ENCODE peak calls at places on chromosomes 16 and 17, in six cellular contexts. W is ovary, N is PC-9, G is HepG2, F is MM.1S, X is right lobe of liver. L is an unnamed sample. For H3K27me3 and H3K9me3, the result is how much of the 10 kb centered on the place peaks cover.

GRCh38 chr16:83137326-83137770 is 510.6 kb downstream of the CDH13 start:
- DNase-seq in W (no peak), N (no peak), G (peak), F (peak), X (no peak), L (no peak)

GRCh38 chr16:77171750-77172635 is 19.0 kb upstream of the MON1B start:
- DNase-seq in W (no peak), N (peak), G (peak), F (peak), X (no peak), L (no peak)

GRCh38 chr17:40431231-40431602 is 12.0 kb upstream of the IGFBP4 start:
- DNase-seq in W (no peak), N (no peak), G (no peak), F (no peak), X (no peak), L (no peak)

GRCh38 chr17:28734712-28735241 is 6.2 kb downstream of the NEK8 start:
- DNase-seq in W (no peak), N (no peak), G (no peak), F (no peak), X (no peak), L (no peak)

GRCh38 chr17:27559996-27560481 is 70.9 kb upstream of the LGALS9 start:
- DNase-seq in W (peak), N (no peak), G (no peak), F (no peak), X (no peak), L (peak)

GRCh38 chr16:53775106-53775820 is 71.3 kb downstream of the FTO start:
- DNase-seq in W (no peak), N (no peak), G (no peak), F (no peak), X (no peak), L (no peak)

GRCh38 chr16:88301886-88302285 is 80.9 kb upstream of the ZNF469 start:
- DNase-seq in W (no peak), N (no peak), G (no peak), F (no peak), X (peak), L (no peak)

GRCh38 chr16:22001591-22001990 is 675 bp upstream of the PDZD9 start:
- DNase-seq in W (no peak), N (peak), G (no peak), F (no peak), X (no peak), L (no peak)

GRCh38 chr17:15457723-15458094 is 9.7 kb downstream of the CDRT4 start:
- DNase-seq in W (peak), N (no peak), G (no peak), F (no peak), X (no peak), L (peak)

GRCh38 chr17:65455972-65456343 is 105.5 kb downstream of the AXIN2 start:
- DNase-seq in W (no peak), N (no peak), G (peak), F (no peak), X (no peak), L (no peak)

GRCh38 chr17:74424117-74424516 is 7.8 kb upstream of the GPRC5C start:
- DNase-seq in W (no peak), N (no peak), G (no peak), F (no peak), X (no peak), L (no peak)

GRCh38 chr16:85412911-85413520 is 200.1 kb upstream of the GSE1 start:
- DNase-seq in W (no peak), N (no peak), G (no peak), F (no peak), X (peak), L (peak)

GRCh38 chr17:8830141-8830540 is 31.0 kb upstream of the MFSD6L start:
- DNase-seq in W (no peak), N (no peak), G (no peak), F (no peak), X (no peak), L (no peak)

GRCh38 chr16:24668481-24669001 is 60.9 kb upstream of the TNRC6A start:
- DNase-seq in W (no peak), N (no peak), G (no peak), F (no peak), X (no peak), L (no peak)

GRCh38 chr17:11278186-11278983 is 37.4 kb downstream of the SHISA6 start:
- DNase-seq in W (no peak), N (no peak), G (no peak), F (no peak), X (no peak), L (no peak)

GRCh38 chr16:74691093-74691855 is 9.4 kb downstream of the MLKL start:
- DNase-seq in W (no peak), N (no peak), G (no peak), F (no peak), X (peak), L (no peak)

GRCh38 chr17:8900626-8901585 is 33.4 kb upstream of the PIK3R6 start:
- DNase-seq in W (no peak), N (no peak), G (no peak), F (no peak), X (no peak), L (no peak)

GRCh38 chr17:77863814-77864161 is 94.7 kb upstream of the TNRC6C start:
- DNase-seq in W (no peak), N (no peak), G (peak), F (peak), X (no peak), L (peak)

GRCh38 chr17:79832211-79833109 is 6.8 kb downstream of the CBX4 start:
- DNase-seq in W (no peak), N (peak), G (peak), F (no peak), X (peak), L (peak)

GRCh38 chr16:85563031-85563430 is 50.1 kb upstream of the GSE1 start:
- DNase-seq in W (no peak), N (no peak), G (no peak), F (no peak), X (no peak), L (no peak)

GRCh38 chr16:84183911-84184310 is 2.9 kb downstream of the TAF1C start:
- DNase-seq in W (no peak), N (no peak), G (no peak), F (no peak), X (no peak), L (no peak)
- TF ChIP-seq CTCF in W (peak), N (peak), G (no peak), F (no peak), X (peak), L (peak)

GRCh38 chr17:48195910-48196309 is 88.3 kb downstream of the SNX11 start:
- DNase-seq in W (no peak), N (no peak), G (no peak), F (no peak), X (no peak), L (no peak)

GRCh38 chr17:48192321-48192731 is 84.8 kb downstream of the SNX11 start:
- DNase-seq in W (no peak), N (no peak), G (no peak), F (no peak), X (no peak), L (no peak)

GRCh38 chr17:48191362-48191761 is 83.8 kb downstream of the SNX11 start:
- DNase-seq in W (no peak), N (no peak), G (no peak), F (no peak), X (no peak), L (no peak)

GRCh38 chr17:48190871-48191270 is 83.3 kb downstream of the SNX11 start:
- DNase-seq in W (no peak), N (no peak), G (no peak), F (no peak), X (no peak), L (no peak)

DNA sequence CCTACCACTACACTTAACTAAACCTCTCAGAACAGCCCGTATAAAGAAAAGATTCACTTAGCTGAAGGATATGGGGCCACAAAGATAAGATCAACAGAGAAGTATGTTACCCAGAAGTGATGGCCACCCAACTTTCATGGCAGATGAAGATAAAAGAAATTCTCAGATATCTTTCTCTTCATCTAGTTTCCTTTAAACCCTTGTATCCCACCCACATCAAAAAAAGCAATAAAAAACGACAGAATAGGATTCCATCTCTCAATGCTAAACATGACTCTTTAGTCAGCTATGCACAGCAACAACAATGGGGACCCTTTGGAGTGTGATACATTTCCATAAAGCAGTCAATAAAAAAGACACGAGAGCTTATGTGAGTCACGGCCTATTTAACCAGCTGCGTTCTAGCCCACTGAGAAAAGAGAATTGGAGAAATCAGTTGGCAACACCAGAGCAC is 86.6 kb downstream of the SNX11 start:
- DNase-seq in W (no peak), N (no peak), G (no peak), F (no peak), X (no peak), L (no peak)
- H3K27me3 ChIP-seq in W (under half), N (under half), G (under half), F (under half), X (under half), L (half or more)

DNA sequence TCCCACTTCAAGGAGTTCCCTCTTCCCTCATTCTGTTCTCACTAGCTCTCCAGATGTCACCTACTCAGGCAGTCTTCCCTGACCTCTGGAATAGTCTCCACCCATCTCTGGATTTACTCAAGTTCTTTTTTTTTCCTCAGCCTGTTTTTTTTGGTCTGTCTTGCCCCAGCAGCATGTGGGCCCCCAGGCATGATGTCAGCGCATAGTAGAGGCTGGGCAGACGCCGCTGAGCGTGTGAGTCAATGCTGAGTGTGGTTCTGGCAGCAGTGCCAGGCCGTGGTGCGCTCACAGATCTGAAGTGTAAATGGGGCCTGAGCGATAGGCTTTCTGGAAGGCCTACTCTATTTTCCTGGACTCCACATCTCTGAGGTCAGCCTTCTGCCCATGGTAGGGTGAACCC is 2.7 kb upstream of the KCNJ18 start:
- DNase-seq in W (peak), N (peak), G (no peak), F (no peak), X (no peak), L (no peak)
- H3K9me3 ChIP-seq in W (under half), N (under half), G (under half), F (under half), X (under half), L (under half)

GRCh38 chr17:81189670-81190530 is 23.9 kb upstream of the AATK start:
- DNase-seq in W (no peak), N (no peak), G (peak), F (no peak), X (no peak), L (no peak)
- TF ChIP-seq CTCF in W (no peak), N (peak), G (peak), F (no peak), X (no peak), L (peak)

GRCh38 chr16:49587511-49587910 is 213.9 kb downstream of the C16orf78 start:
- DNase-seq in W (no peak), N (no peak), G (no peak), F (no peak), X (no peak), L (no peak)
- H3K27me3 ChIP-seq in W (under half), N (half or more), G (under half), F (under half), X (under half), L (under half)

DNA sequence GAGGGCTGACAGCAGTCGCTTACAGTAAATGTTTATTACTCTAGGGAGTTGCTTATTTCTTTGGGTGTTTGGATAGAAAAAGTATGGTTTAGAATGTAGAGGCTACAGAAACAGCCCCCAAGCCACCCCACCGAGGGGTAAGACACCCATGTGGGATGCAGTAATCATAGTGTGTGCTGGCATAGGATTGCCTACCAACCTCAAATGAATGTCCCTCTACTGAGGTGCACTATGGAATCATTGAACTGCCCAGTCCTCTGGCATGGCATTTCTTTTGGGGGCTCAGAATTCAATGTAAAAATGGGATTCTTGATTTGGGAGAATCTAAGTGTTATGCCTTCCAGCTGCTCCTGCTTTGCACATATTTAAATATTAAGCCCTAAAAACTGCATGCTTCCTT is 46.8 kb downstream of the ZNF267 start:
- DNase-seq in W (no peak), N (no peak), G (no peak), F (no peak), X (no peak), L (no peak)
- H3K9me3 ChIP-seq in W (under half), N (half or more), G (half or more), F (under half), X (under half), L (half or more)

DNA sequence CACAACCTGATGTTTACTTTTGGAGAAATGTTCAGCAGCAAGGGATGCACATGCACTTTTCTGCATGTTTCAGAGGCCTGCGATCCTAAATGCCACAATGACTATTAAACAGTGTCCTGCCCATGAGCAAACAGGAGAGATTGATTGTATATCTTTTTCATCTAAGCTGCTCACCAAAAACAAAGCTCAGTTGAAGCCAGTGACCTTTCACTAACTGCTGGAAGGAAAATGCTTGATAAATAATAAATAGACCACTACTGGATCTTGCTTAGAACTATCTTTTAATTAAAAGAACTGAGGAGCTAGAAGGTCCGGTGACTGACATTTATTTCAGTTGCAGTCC is 16.3 kb downstream of the MRPS23 start:
- DNase-seq in W (no peak), N (no peak), G (no peak), F (no peak), X (no peak), L (no peak)
- TF ChIP-seq CTCF in W (no peak), N (peak), G (no peak), F (peak), X (no peak), L (peak)

GRCh38 chr17:42677012-42677857 is 441 bp upstream of the PLEKHH3 start:
- DNase-seq in W (peak), N (peak), G (peak), F (peak), X (peak), L (peak)
- H3K27me3 ChIP-seq in W (under half), N (under half), G (under half), F (under half), X (under half), L (under half)

GRCh38 chr16:46775214-46775613 is 27.1 kb upstream of the MYLK3 start:
- DNase-seq in W (no peak), N (no peak), G (no peak), F (no peak), X (no peak), L (no peak)
- H3K9me3 ChIP-seq in W (under half), N (under half), G (under half), F (under half), X (under half), L (under half)

L was measured in left ventricle myocardium inferior.